ENCODE peak calls at places on chromosomes 2 and 18, in eight cellular contexts. One of them, this sample, is unnamed.

GRCh38 chr2:150271952-150272351 is 215.5 kb downstream of the RND3 start:
- DNase-seq in GM23248: peak
- DNase-seq in AG04450: peak
- DNase-seq in endothelial cell of umbilical vein: no peak
- DNase-seq in thyroid gland: no peak
- DNase-seq in CD4-positive, alpha-beta memory T cell: no peak
- DNase-seq in H7: no peak
- DNase-seq in HCT116: no peak
- DNase-seq in this sample: no peak

GRCh38 chr2:66684289-66684688 is 249.4 kb downstream of the MEIS1 start:
- DNase-seq in GM23248: peak
- DNase-seq in AG04450: no peak
- DNase-seq in endothelial cell of umbilical vein: no peak
- DNase-seq in thyroid gland: no peak
- DNase-seq in CD4-positive, alpha-beta memory T cell: no peak
- DNase-seq in H7: no peak
- DNase-seq in HCT116: no peak
- DNase-seq in this sample: no peak

GRCh38 chr2:206799083-206799482 is 33.7 kb downstream of the FASTKD2 start:
- DNase-seq in GM23248: peak
- DNase-seq in AG04450: no peak
- DNase-seq in endothelial cell of umbilical vein: no peak
- DNase-seq in thyroid gland: no peak
- DNase-seq in CD4-positive, alpha-beta memory T cell: no peak
- DNase-seq in H7: no peak
- DNase-seq in HCT116: no peak
- DNase-seq in this sample: no peak

GRCh38 chr18:10329116-10329515 is 125.3 kb upstream of the APCDD1 start:
- DNase-seq in GM23248: peak
- DNase-seq in AG04450: no peak
- DNase-seq in endothelial cell of umbilical vein: no peak
- DNase-seq in thyroid gland: no peak
- DNase-seq in CD4-positive, alpha-beta memory T cell: no peak
- DNase-seq in H7: no peak
- DNase-seq in HCT116: no peak
- DNase-seq in this sample: no peak

GRCh38 chr2:25358249-25358815 is 16.6 kb upstream of the DNMT3A start:
- DNase-seq in GM23248: no peak
- DNase-seq in AG04450: no peak
- DNase-seq in endothelial cell of umbilical vein: no peak
- DNase-seq in thyroid gland: no peak
- DNase-seq in CD4-positive, alpha-beta memory T cell: no peak
- DNase-seq in H7: peak
- DNase-seq in HCT116: no peak
- DNase-seq in this sample: no peak

GRCh38 chr2:27189989-27190388 is 21.9 kb upstream of the ATRAID start:
- DNase-seq in GM23248: no peak
- DNase-seq in AG04450: no peak
- DNase-seq in endothelial cell of umbilical vein: no peak
- DNase-seq in thyroid gland: no peak
- DNase-seq in CD4-positive, alpha-beta memory T cell: no peak
- DNase-seq in H7: no peak
- DNase-seq in HCT116: no peak
- DNase-seq in this sample: no peak

GRCh38 chr2:54589340-54590215 is 133.5 kb downstream of the SPTBN1 start:
- DNase-seq in GM23248: no peak
- DNase-seq in AG04450: no peak
- DNase-seq in endothelial cell of umbilical vein: peak
- DNase-seq in thyroid gland: no peak
- DNase-seq in CD4-positive, alpha-beta memory T cell: peak
- DNase-seq in H7: no peak
- DNase-seq in HCT116: no peak
- DNase-seq in this sample: peak

GRCh38 chr2:118974103-118974911 is 32.3 kb downstream of the MARCO start:
- DNase-seq in GM23248: peak
- DNase-seq in AG04450: no peak
- DNase-seq in endothelial cell of umbilical vein: no peak
- DNase-seq in thyroid gland: no peak
- DNase-seq in CD4-positive, alpha-beta memory T cell: no peak
- DNase-seq in H7: peak
- DNase-seq in HCT116: no peak
- DNase-seq in this sample: no peak

GRCh38 chr2:46917628-46918027 is 2.0 kb upstream of the MCFD2 start:
- DNase-seq in GM23248: no peak
- DNase-seq in AG04450: no peak
- DNase-seq in endothelial cell of umbilical vein: no peak
- DNase-seq in thyroid gland: no peak
- DNase-seq in CD4-positive, alpha-beta memory T cell: peak
- DNase-seq in H7: no peak
- DNase-seq in HCT116: no peak
- DNase-seq in this sample: peak

GRCh38 chr18:13374468-13375301 is 156.1 kb downstream of the LDLRAD4 start:
- DNase-seq in GM23248: no peak
- DNase-seq in AG04450: no peak
- DNase-seq in endothelial cell of umbilical vein: no peak
- DNase-seq in thyroid gland: no peak
- DNase-seq in CD4-positive, alpha-beta memory T cell: no peak
- DNase-seq in H7: peak
- DNase-seq in HCT116: no peak
- DNase-seq in this sample: peak

GRCh38 chr2:221958224-221958623 is 340.6 kb downstream of the PAX3 start:
- DNase-seq in GM23248: peak
- DNase-seq in AG04450: no peak
- DNase-seq in endothelial cell of umbilical vein: peak
- DNase-seq in thyroid gland: no peak
- DNase-seq in CD4-positive, alpha-beta memory T cell: no peak
- DNase-seq in H7: peak
- DNase-seq in HCT116: no peak
- DNase-seq in this sample: no peak

GRCh38 chr18:12253517-12254136 is 534 bp upstream of the CIDEA start:
- DNase-seq in GM23248: no peak
- DNase-seq in AG04450: no peak
- DNase-seq in endothelial cell of umbilical vein: no peak
- DNase-seq in thyroid gland: peak
- DNase-seq in CD4-positive, alpha-beta memory T cell: no peak
- DNase-seq in H7: peak
- DNase-seq in HCT116: no peak
- DNase-seq in this sample: no peak

GRCh38 chr2:230660294-230661060 is 52.2 kb upstream of the CAB39 start:
- DNase-seq in GM23248: no peak
- DNase-seq in AG04450: no peak
- DNase-seq in endothelial cell of umbilical vein: no peak
- DNase-seq in thyroid gland: no peak
- DNase-seq in CD4-positive, alpha-beta memory T cell: peak
- DNase-seq in H7: no peak
- DNase-seq in HCT116: no peak
- DNase-seq in this sample: peak

GRCh38 chr2:186485871-186486650 is at the start of gene ZC3H15:
- DNase-seq in GM23248: peak
- DNase-seq in AG04450: peak
- DNase-seq in endothelial cell of umbilical vein: peak
- DNase-seq in thyroid gland: peak
- DNase-seq in CD4-positive, alpha-beta memory T cell: peak
- DNase-seq in H7: peak
- DNase-seq in HCT116: peak
- DNase-seq in this sample: peak

GRCh38 chr2:25276569-25277465 is 64.9 kb downstream of the DNMT3A start:
- DNase-seq in GM23248: no peak
- DNase-seq in AG04450: no peak
- DNase-seq in endothelial cell of umbilical vein: peak
- DNase-seq in thyroid gland: peak
- DNase-seq in CD4-positive, alpha-beta memory T cell: peak
- DNase-seq in H7: peak
- DNase-seq in HCT116: no peak
- DNase-seq in this sample: peak

GRCh38 chr2:99445065-99445464 is 44.8 kb downstream of the REV1 start:
- DNase-seq in GM23248: no peak
- DNase-seq in AG04450: no peak
- DNase-seq in endothelial cell of umbilical vein: no peak
- DNase-seq in thyroid gland: no peak
- DNase-seq in CD4-positive, alpha-beta memory T cell: no peak
- DNase-seq in H7: no peak
- DNase-seq in HCT116: no peak
- DNase-seq in this sample: no peak

GRCh38 chr2:68901199-68901515 is 30.0 kb upstream of the BMP10 start:
- DNase-seq in GM23248: no peak
- DNase-seq in AG04450: no peak
- DNase-seq in endothelial cell of umbilical vein: peak
- DNase-seq in thyroid gland: no peak
- DNase-seq in CD4-positive, alpha-beta memory T cell: no peak
- DNase-seq in H7: peak
- DNase-seq in HCT116: no peak
- DNase-seq in this sample: no peak

GRCh38 chr18:44716697-44717163 is 36.0 kb downstream of the SETBP1 start:
- DNase-seq in GM23248: peak
- DNase-seq in AG04450: no peak
- DNase-seq in endothelial cell of umbilical vein: no peak
- DNase-seq in thyroid gland: no peak
- DNase-seq in CD4-positive, alpha-beta memory T cell: no peak
- DNase-seq in H7: no peak
- DNase-seq in HCT116: no peak
- DNase-seq in this sample: peak

GRCh38 chr2:144701259-144701658 is 181.3 kb upstream of the ZEB2 start:
- DNase-seq in GM23248: no peak
- DNase-seq in AG04450: no peak
- DNase-seq in endothelial cell of umbilical vein: no peak
- DNase-seq in thyroid gland: no peak
- DNase-seq in CD4-positive, alpha-beta memory T cell: no peak
- DNase-seq in H7: no peak
- DNase-seq in HCT116: no peak
- DNase-seq in this sample: no peak

GRCh38 chr2:144705328-144706245 is 185.7 kb upstream of the ZEB2 start:
- DNase-seq in GM23248: peak
- DNase-seq in AG04450: no peak
- DNase-seq in endothelial cell of umbilical vein: no peak
- DNase-seq in thyroid gland: no peak
- DNase-seq in CD4-positive, alpha-beta memory T cell: no peak
- DNase-seq in H7: no peak
- DNase-seq in HCT116: no peak
- DNase-seq in this sample: no peak

GRCh38 chr2:144702051-144702450 is 182.1 kb upstream of the ZEB2 start:
- DNase-seq in GM23248: no peak
- DNase-seq in AG04450: no peak
- DNase-seq in endothelial cell of umbilical vein: no peak
- DNase-seq in thyroid gland: no peak
- DNase-seq in CD4-positive, alpha-beta memory T cell: no peak
- DNase-seq in H7: no peak
- DNase-seq in HCT116: no peak
- DNase-seq in this sample: no peak

GRCh38 chr2:144704696-144705095 is 184.8 kb upstream of the ZEB2 start:
- DNase-seq in GM23248: no peak
- DNase-seq in AG04450: no peak
- DNase-seq in endothelial cell of umbilical vein: no peak
- DNase-seq in thyroid gland: no peak
- DNase-seq in CD4-positive, alpha-beta memory T cell: no peak
- DNase-seq in H7: no peak
- DNase-seq in HCT116: no peak
- DNase-seq in this sample: no peak

GRCh38 chr2:144703852-144704324 is 184.0 kb upstream of the ZEB2 start:
- DNase-seq in GM23248: peak
- DNase-seq in AG04450: peak
- DNase-seq in endothelial cell of umbilical vein: peak
- DNase-seq in thyroid gland: no peak
- DNase-seq in CD4-positive, alpha-beta memory T cell: no peak
- DNase-seq in H7: no peak
- DNase-seq in HCT116: peak
- DNase-seq in this sample: no peak
- H3K4me3 ChIP-seq in GM23248: no peak
- H3K4me3 ChIP-seq in AG04450: no peak
- H3K4me3 ChIP-seq in endothelial cell of umbilical vein: no peak
- H3K4me3 ChIP-seq in thyroid gland: no peak
- H3K4me3 ChIP-seq in CD4-positive, alpha-beta memory T cell: no peak
- H3K4me3 ChIP-seq in H7: no peak
- H3K4me3 ChIP-seq in HCT116: no peak
- H3K4me3 ChIP-seq in this sample: no peak

DNA sequence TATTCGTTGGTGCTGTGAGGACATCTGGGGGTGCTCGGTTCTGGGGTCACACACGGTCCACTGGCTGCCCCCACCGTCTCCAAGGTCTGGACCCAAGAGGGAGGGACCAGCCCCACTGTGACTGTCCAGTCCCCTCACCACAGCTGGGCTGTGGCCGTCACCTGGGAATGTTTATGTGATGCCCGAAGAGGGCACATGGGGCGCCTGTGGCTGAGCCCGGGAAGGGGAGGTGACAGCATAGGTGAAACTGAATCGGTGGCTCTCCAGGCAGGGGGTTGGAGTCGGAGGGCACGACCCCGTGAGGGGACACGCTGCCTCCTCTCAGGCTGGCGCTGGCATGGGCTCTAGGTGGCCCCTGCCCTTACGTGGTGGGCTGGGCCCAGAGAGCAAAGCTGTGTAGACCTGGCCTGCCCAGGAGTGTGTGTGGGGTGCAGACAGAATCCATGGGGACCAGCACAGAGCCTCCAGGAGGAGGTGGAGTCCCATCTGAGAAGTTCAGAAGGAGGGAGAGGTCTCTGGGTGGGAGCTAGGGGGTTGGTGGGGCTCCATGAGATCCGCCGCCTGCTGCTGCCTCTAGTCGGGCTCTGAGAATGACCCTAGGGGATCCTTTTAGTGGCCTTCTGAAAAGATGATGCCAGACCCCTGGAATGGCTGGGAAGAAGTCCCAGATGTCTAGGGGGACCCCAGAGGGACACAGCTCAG is 1.8 kb downstream of the BOK start:
- DNase-seq in GM23248: no peak
- DNase-seq in AG04450: no peak
- DNase-seq in endothelial cell of umbilical vein: no peak
- DNase-seq in thyroid gland: no peak
- DNase-seq in CD4-positive, alpha-beta memory T cell: no peak
- DNase-seq in H7: peak
- DNase-seq in HCT116: no peak
- DNase-seq in this sample: no peak
- H3K4me3 ChIP-seq in GM23248: peak
- H3K4me3 ChIP-seq in AG04450: peak
- H3K4me3 ChIP-seq in endothelial cell of umbilical vein: no peak
- H3K4me3 ChIP-seq in thyroid gland: no peak
- H3K4me3 ChIP-seq in CD4-positive, alpha-beta memory T cell: no peak
- H3K4me3 ChIP-seq in H7: peak
- H3K4me3 ChIP-seq in HCT116: peak
- H3K4me3 ChIP-seq in this sample: no peak

GRCh38 chr2:120231974-120232635 is 8.9 kb upstream of the TMEM185B start:
- DNase-seq in GM23248: peak
- DNase-seq in AG04450: no peak
- DNase-seq in endothelial cell of umbilical vein: no peak
- DNase-seq in thyroid gland: peak
- DNase-seq in CD4-positive, alpha-beta memory T cell: peak
- DNase-seq in H7: no peak
- DNase-seq in HCT116: no peak
- DNase-seq in this sample: peak
- H3K4me3 ChIP-seq in GM23248: peak
- H3K4me3 ChIP-seq in AG04450: peak
- H3K4me3 ChIP-seq in endothelial cell of umbilical vein: no peak
- H3K4me3 ChIP-seq in thyroid gland: no peak
- H3K4me3 ChIP-seq in CD4-positive, alpha-beta memory T cell: peak
- H3K4me3 ChIP-seq in H7: no peak
- H3K4me3 ChIP-seq in HCT116: no peak
- H3K4me3 ChIP-seq in this sample: peak

DNA sequence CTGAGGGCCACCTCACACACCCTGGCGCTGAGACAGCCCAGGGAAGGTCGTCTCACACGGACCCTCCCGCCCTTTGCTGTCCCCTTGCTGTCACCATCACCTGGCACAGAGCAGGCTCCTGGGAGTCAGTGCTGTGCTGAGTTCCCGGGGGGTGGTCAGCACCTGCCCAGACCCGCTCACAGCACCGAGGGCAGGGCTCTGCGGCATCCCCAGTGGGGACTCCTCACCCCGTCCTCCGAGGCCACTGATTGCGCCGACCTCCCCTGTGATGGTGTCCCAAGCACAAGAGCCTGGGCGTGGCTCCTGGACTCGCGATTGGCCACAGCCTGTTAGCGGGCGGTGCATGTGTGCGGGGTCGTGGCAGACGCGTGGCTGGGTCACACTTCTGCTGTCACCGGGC is 65.9 kb downstream of the NFATC1 start:
- DNase-seq in GM23248: no peak
- DNase-seq in AG04450: no peak
- DNase-seq in endothelial cell of umbilical vein: no peak
- DNase-seq in thyroid gland: no peak
- DNase-seq in CD4-positive, alpha-beta memory T cell: no peak
- DNase-seq in H7: no peak
- DNase-seq in HCT116: no peak
- DNase-seq in this sample: no peak
- H3K4me3 ChIP-seq in GM23248: no peak
- H3K4me3 ChIP-seq in AG04450: no peak
- H3K4me3 ChIP-seq in endothelial cell of umbilical vein: no peak
- H3K4me3 ChIP-seq in thyroid gland: no peak
- H3K4me3 ChIP-seq in CD4-positive, alpha-beta memory T cell: no peak
- H3K4me3 ChIP-seq in H7: no peak
- H3K4me3 ChIP-seq in HCT116: no peak
- H3K4me3 ChIP-seq in this sample: no peak